ENCODE peak calls at places on chromosome 7, in eight cellular contexts. P is Peyer's patch; J is A673; H is adrenal gland; R is fibroblast of lung; K is tibial artery; V is psoas muscle; L is CD8-positive, alpha-beta T cell. S is an unnamed sample.

GRCh38 chr7:99380032-99380822 is 5.7 kb downstream of the ARPC1B start:
- DNase-seq in P (peak; percentile 78), J (peak; percentile 57), H (peak; percentile 44), R (peak; percentile 25), K (no peak), V (no peak), L (no peak), S (no peak)

GRCh38 chr7:105429746-105430612 is 41.3 kb upstream of the SRPK2 start:
- DNase-seq in P (peak; percentile 86), J (peak; percentile 93), H (peak; percentile 27), R (peak; percentile 57), K (no peak), V (no peak), L (peak; percentile 65), S (peak; percentile 20)

GRCh38 chr7:139623518-139623917 is 100.0 kb downstream of the CLEC2L start:
- DNase-seq in P (no peak), J (peak; percentile 72), H (no peak), R (no peak), K (no peak), V (no peak), L (no peak), S (no peak)

GRCh38 chr7:3995187-3995586 is 686.9 kb upstream of the FOXK1 start:
- DNase-seq in P (no peak), J (peak; percentile 15), H (no peak), R (no peak), K (no peak), V (no peak), L (no peak), S (no peak)

GRCh38 chr7:80588591-80588990 is 49.9 kb upstream of the CD36 start:
- DNase-seq in P (no peak), J (no peak), H (no peak), R (peak; percentile 28), K (no peak), V (no peak), L (no peak), S (no peak)

GRCh38 chr7:55250313-55250712 is 114.8 kb upstream of the LANCL2 start:
- DNase-seq in P (peak; percentile 67), J (peak; percentile 50), H (peak; percentile 35), R (no peak), K (no peak), V (no peak), L (no peak), S (no peak)

GRCh38 chr7:84624527-84624926 is 429.9 kb upstream of the SEMA3A start:
- DNase-seq in P (no peak), J (no peak), H (no peak), R (no peak), K (no peak), V (no peak), L (no peak), S (no peak)

GRCh38 chr7:16708980-16709379 is 44.6 kb upstream of the TSPAN13 start:
- DNase-seq in P (no peak), J (peak; percentile 81), H (peak; percentile 63), R (peak; percentile 86), K (no peak), V (no peak), L (no peak), S (no peak)

GRCh38 chr7:94280836-94281235 is 113.9 kb upstream of the COL1A2 start:
- DNase-seq in P (no peak), J (no peak), H (no peak), R (no peak), K (no peak), V (no peak), L (no peak), S (no peak)

GRCh38 chr7:54932818-54933543 is 85.8 kb upstream of the EGFR start:
- DNase-seq in P (peak; percentile 66), J (peak; percentile 52), H (peak; percentile 86), R (peak; percentile 53), K (peak; percentile 75), V (peak; percentile 82), L (no peak), S (peak; percentile 39)

GRCh38 chr7:40058636-40059035 is 75.8 kb downstream of the MPLKIP start:
- DNase-seq in P (no peak), J (peak; percentile 19), H (no peak), R (no peak), K (no peak), V (no peak), L (no peak), S (no peak)

GRCh38 chr7:19030280-19030679 is 87.2 kb downstream of the TWIST1 start:
- DNase-seq in P (no peak), J (no peak), H (no peak), R (no peak), K (no peak), V (no peak), L (no peak), S (no peak)

GRCh38 chr7:11379641-11380040 is 406.0 kb downstream of the PHF14 start:
- DNase-seq in P (no peak), J (no peak), H (no peak), R (no peak), K (no peak), V (no peak), L (no peak), S (no peak)

GRCh38 chr7:30788640-30789333 is 17.6 kb downstream of the MINDY4 start:
- DNase-seq in P (no peak), J (no peak), H (no peak), R (no peak), K (no peak), V (no peak), L (no peak), S (no peak)

GRCh38 chr7:10401793-10402192 is 571.9 kb upstream of the PHF14 start:
- DNase-seq in P (no peak), J (no peak), H (no peak), R (no peak), K (no peak), V (no peak), L (no peak), S (no peak)

GRCh38 chr7:4204530-4205165 is 477.4 kb upstream of the FOXK1 start:
- DNase-seq in P (no peak), J (no peak), H (no peak), R (peak; percentile 2), K (no peak), V (peak; percentile 20), L (no peak), S (no peak)

GRCh38 chr7:40009301-40009700 is 59.2 kb downstream of the CDK13 start:
- DNase-seq in P (no peak), J (no peak), H (no peak), R (no peak), K (no peak), V (no peak), L (no peak), S (no peak)

GRCh38 chr7:128726031-128726430 is 13.1 kb upstream of the CALU start:
- DNase-seq in P (no peak), J (peak; percentile 70), H (no peak), R (no peak), K (no peak), V (no peak), L (no peak), S (no peak)

GRCh38 chr7:47539398-47540052 is 42.4 kb downstream of the TNS3 start:
- DNase-seq in P (no peak), J (no peak), H (peak; percentile 74), R (peak; percentile 43), K (no peak), V (no peak), L (no peak), S (no peak)

GRCh38 chr7:129959480-129960332 is 6.9 kb upstream of the UBE2H start:
- DNase-seq in P (no peak), J (no peak), H (no peak), R (no peak), K (no peak), V (no peak), L (no peak), S (no peak)

GRCh38 chr7:97818066-97818663 is 54.0 kb downstream of the ASNS start:
- DNase-seq in P (no peak), J (no peak), H (no peak), R (no peak), K (no peak), V (no peak), L (no peak), S (no peak)
- TF ChIP-seq CTCF in P (no peak), J (no peak), H (no peak), R (no peak), K (no peak), V (no peak), L (no peak), S (no peak)

GRCh38 chr7:100806276-100806675 is 21.0 kb downstream of the EPHB4 start:
- DNase-seq in P (no peak), J (no peak), H (no peak), R (no peak), K (no peak), V (no peak), L (no peak), S (no peak)

GRCh38 chr7:100803398-100804161 is 23.7 kb downstream of the EPHB4 start:
- DNase-seq in P (peak; percentile 90), J (peak; percentile 73), H (peak; percentile 92), R (peak; percentile 92), K (peak; percentile 83), V (peak; percentile 79), L (no peak), S (peak; percentile 93)

GRCh38 chr7:100802951-100803350 is 24.4 kb downstream of the EPHB4 start:
- DNase-seq in P (no peak), J (no peak), H (peak; percentile 38), R (no peak), K (no peak), V (no peak), L (no peak), S (peak; percentile 37)

GRCh38 chr7:100801833-100802568 is 25.3 kb downstream of the EPHB4 start:
- DNase-seq in P (peak; percentile 77), J (peak; percentile 40), H (peak; percentile 97), R (peak; percentile 89), K (no peak), V (no peak), L (no peak), S (peak; percentile 75)

GRCh38 chr7:100804681-100805431 is 22.5 kb downstream of the EPHB4 start:
- DNase-seq in P (no peak), J (no peak), H (no peak), R (no peak), K (no peak), V (no peak), L (no peak), S (peak; percentile 84)
- H3K4me1 ChIP-seq in P (no peaks in the 10 kb centered on the region), J (peaks cover 14% of the 10 kb centered on the region), H (peaks cover 43% of the 10 kb centered on the region), R (peaks cover 20% of the 10 kb centered on the region), K (peaks cover 4% of the 10 kb centered on the region), V (peaks cover 6% of the 10 kb centered on the region), L (no peaks in the 10 kb centered on the region), S (peaks cover 15% of the 10 kb centered on the region)

DNA sequence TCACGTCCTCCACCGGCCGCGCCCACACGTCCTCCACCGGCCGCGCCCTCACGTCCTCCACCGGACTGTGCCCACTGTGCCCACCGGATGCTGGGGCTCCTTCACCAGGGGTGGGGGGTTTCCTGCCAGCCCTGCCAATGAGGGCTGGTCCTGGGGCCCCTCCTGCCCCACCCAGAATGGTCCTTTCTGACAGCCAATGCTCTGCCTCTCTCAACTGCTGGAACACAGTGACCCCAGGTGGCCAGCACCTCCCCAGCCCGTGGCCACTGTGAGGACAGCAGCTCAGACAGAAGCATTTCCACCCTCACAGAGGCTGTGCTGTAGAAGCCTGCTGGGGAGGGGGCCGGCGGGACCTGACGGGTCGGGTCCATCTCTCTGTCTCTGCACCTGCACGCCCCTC is 90.1 kb upstream of the DNAAF5 start:
- DNase-seq in P (no peak), J (no peak), H (no peak), R (no peak), K (peak; percentile 78), V (no peak), L (peak; percentile 69), S (no peak)
- TF ChIP-seq CTCF in P (peak; percentile 13), J (peak; percentile 21), H (peak; percentile 37), R (no peak), K (peak; percentile 58), V (peak; percentile 54), L (peak; percentile 35), S (no peak)

DNA sequence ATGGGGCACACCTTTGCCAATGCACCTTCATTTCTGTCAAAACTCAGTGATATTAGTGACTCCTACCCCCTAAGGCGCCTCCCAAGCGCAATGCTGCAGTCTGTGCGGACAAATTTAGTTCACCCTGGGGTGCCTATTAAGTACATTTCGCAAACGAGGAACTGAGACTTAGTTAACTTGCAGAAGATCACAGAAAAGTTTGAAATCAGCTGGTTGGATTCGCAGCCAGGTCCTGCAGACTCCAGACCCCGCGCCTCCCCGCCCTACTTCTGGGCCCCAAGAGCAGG is 628 bp downstream of the CYREN start:
- DNase-seq in P (no peak), J (peak; percentile 50), H (no peak), R (no peak), K (no peak), V (no peak), L (no peak), S (no peak)
- H3K4me1 ChIP-seq in P (peaks cover 3% of the 10 kb centered on the region), J (peaks cover 7% of the 10 kb centered on the region), H (peaks cover 5% of the 10 kb centered on the region), R (peaks cover 14% of the 10 kb centered on the region), K (peaks cover 30% of the 10 kb centered on the region), V (peaks cover 40% of the 10 kb centered on the region), L (peaks cover 38% of the 10 kb centered on the region), S (peaks cover 17% of the 10 kb centered on the region)